ENCODE peak calls at places on chromosomes 16 and 17, in four cellular contexts. One of them, this sample, is unnamed.

GRCh38 chr16:10929853-10930754 is 12.2 kb downstream of the DEXI start:
- DNase-seq in H9: no peak
- DNase-seq in H1: no peak
- DNase-seq in IMR-90: no peak
- DNase-seq in this sample: no peak

GRCh38 chr16:56814537-56815432 is 50.2 kb upstream of the SLC12A3 start:
- DNase-seq in H9: no peak
- DNase-seq in H1: no peak
- DNase-seq in IMR-90: no peak
- DNase-seq in this sample: peak; percentile 16

GRCh38 chr17:76868669-76869208 is 535 bp downstream of the MGAT5B start:
- DNase-seq in H1: peak; percentile 70
- DNase-seq in H9: no peak
- DNase-seq in IMR-90: no peak
- DNase-seq in this sample: no peak

GRCh38 chr17:64653325-64653984 is 8.7 kb downstream of the SMURF2 start:
- DNase-seq in IMR-90: peak; percentile 43
- DNase-seq in H1: no peak
- DNase-seq in H9: no peak
- DNase-seq in this sample: no peak

GRCh38 chr17:16936536-16937310 is 35.2 kb downstream of the TNFRSF13B start:
- DNase-seq in H9: no peak
- DNase-seq in IMR-90: no peak
- DNase-seq in H1: no peak
- DNase-seq in this sample: no peak

GRCh38 chr17:46796524-46796923 is 22.0 kb downstream of the WNT3 start:
- DNase-seq in H1: no peak
- DNase-seq in IMR-90: no peak
- DNase-seq in H9: no peak
- DNase-seq in this sample: no peak

GRCh38 chr16:84052071-84052622 is 9.6 kb upstream of the SLC38A8 start:
- DNase-seq in H1: no peak
- DNase-seq in H9: peak; percentile 25
- DNase-seq in IMR-90: no peak
- DNase-seq in this sample: no peak

GRCh38 chr17:64920026-64920418 is 744 bp upstream of the LRRC37A3 start:
- DNase-seq in H1: peak; percentile 62
- DNase-seq in IMR-90: no peak
- DNase-seq in H9: no peak
- DNase-seq in this sample: peak; percentile 36

GRCh38 chr17:10050597-10051101 is 145.6 kb upstream of the RCVRN start:
- DNase-seq in IMR-90: peak; percentile 88
- DNase-seq in H1: no peak
- DNase-seq in H9: no peak
- DNase-seq in this sample: no peak

GRCh38 chr17:79630821-79631639 is 20.2 kb upstream of the RBFOX3 start:
- DNase-seq in H9: peak; percentile 25
- DNase-seq in IMR-90: no peak
- DNase-seq in H1: peak; percentile 33
- DNase-seq in this sample: no peak

GRCh38 chr17:72416054-72416691 is 295.4 kb downstream of the SOX9 start:
- DNase-seq in H9: no peak
- DNase-seq in IMR-90: no peak
- DNase-seq in H1: no peak
- DNase-seq in this sample: no peak

GRCh38 chr17:79005063-79005861 is 4.3 kb downstream of the CANT1 start:
- DNase-seq in IMR-90: no peak
- DNase-seq in H1: no peak
- DNase-seq in H9: no peak
- DNase-seq in this sample: no peak

GRCh38 chr17:2778489-2778888 is 17.7 kb upstream of the RAP1GAP2 start:
- DNase-seq in H9: no peak
- DNase-seq in H1: no peak
- DNase-seq in IMR-90: no peak
- DNase-seq in this sample: no peak

GRCh38 chr16:69309316-69309715 is 1.8 kb upstream of the VPS4A start:
- DNase-seq in H1: no peak
- DNase-seq in H9: no peak
- DNase-seq in IMR-90: no peak
- DNase-seq in this sample: no peak

GRCh38 chr17:78313735-78314648 is 45.9 kb downstream of the SOCS3 start:
- DNase-seq in H9: peak; percentile 97
- DNase-seq in IMR-90: peak; percentile 59
- DNase-seq in H1: peak; percentile 88
- DNase-seq in this sample: peak; percentile 95

GRCh38 chr17:65013613-65014391 is 42.7 kb downstream of the GNA13 start:
- DNase-seq in H1: no peak
- DNase-seq in IMR-90: peak; percentile 93
- DNase-seq in H9: no peak
- DNase-seq in this sample: peak; percentile 18

GRCh38 chr16:50081428-50082018 is 15.8 kb downstream of the HEATR3 start:
- DNase-seq in H1: no peak
- DNase-seq in IMR-90: no peak
- DNase-seq in H9: no peak
- DNase-seq in this sample: no peak
- H4K5ac ChIP-seq in H1: no peak overlapping the region
- H4K5ac ChIP-seq in IMR-90: no peak overlapping the region
- H4K5ac ChIP-seq in H9: no peak overlapping the region
- H4K5ac ChIP-seq in this sample: no peak overlapping the region

DNA sequence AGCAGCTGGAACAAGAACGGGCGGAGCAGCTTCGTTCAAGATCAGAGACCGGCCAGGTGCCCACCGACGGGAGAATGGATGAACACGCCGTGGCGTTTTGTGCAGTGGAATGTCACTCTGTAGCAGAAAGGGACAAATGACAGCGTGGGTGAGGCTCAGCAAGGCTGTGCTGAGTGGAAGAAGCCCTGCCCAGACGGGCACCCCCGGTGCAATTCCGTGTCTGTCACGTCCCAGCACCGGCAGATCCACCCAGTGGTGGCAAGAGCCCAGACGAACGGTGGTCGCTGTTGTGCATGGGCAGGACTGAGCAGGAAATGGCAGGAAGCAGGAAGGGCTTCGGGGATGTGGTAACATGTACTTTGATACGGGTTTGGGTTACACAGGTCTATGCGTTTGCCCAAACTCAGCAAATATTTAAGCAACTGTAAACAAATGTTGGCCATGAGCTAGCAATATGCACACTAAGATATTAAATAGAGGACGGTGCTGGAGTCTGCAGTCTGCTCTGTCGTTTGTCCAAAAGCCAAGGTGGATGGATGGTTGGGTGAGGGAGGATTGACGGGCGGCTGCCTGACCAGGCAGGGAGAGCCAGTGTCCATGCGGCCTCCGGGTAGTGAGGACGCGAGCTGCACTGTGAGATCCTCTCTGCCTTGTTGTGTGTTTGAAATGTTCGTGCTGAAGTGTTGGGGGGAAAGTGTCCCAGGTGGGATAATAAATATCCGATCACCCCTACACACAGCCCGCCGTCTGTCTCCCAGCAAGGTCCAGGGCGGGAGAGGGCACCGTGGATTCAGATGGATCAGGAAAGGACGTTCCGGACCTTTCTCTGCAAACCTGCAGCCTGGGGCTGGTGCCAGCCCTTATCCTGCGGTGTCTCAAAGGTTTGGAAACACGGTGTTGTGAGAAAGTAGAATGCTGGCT is 48.4 kb downstream of the COX4I1 start:
- DNase-seq in H1: no peak
- DNase-seq in H9: no peak
- DNase-seq in IMR-90: no peak
- DNase-seq in this sample: no peak
- H2AK5ac ChIP-seq in H1: no peak overlapping the region
- H2AK5ac ChIP-seq in H9: no peak overlapping the region
- H2AK5ac ChIP-seq in IMR-90: no peak overlapping the region
- H2AK5ac ChIP-seq in this sample: no peak overlapping the region

DNA sequence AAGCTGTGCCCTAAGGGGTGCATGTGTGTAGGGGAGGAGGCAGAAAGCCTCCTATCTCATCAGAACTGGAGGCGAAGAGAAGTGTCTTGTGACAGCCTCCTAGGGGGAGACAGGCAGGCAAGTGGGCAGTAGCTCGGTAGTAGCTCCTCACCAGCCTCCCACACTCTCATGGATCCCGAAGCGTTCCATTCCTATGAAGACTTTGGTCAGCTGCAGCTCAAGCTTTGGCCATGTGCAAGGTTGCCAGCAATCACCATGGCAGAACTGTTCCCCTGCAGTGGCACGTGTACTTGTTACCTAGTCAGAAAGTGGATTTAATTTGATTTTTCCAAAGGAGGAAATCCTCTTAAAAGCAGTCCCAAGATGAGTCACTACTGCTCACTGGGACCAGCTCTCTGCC is 6.7 kb downstream of the MRPL58 start:
- DNase-seq in H1: no peak
- DNase-seq in H9: no peak
- DNase-seq in IMR-90: no peak
- DNase-seq in this sample: no peak
- H4K5ac ChIP-seq in H1: no peak overlapping the region
- H4K5ac ChIP-seq in H9: no peak overlapping the region
- H4K5ac ChIP-seq in IMR-90: no peak overlapping the region
- H4K5ac ChIP-seq in this sample: no peak overlapping the region

DNA sequence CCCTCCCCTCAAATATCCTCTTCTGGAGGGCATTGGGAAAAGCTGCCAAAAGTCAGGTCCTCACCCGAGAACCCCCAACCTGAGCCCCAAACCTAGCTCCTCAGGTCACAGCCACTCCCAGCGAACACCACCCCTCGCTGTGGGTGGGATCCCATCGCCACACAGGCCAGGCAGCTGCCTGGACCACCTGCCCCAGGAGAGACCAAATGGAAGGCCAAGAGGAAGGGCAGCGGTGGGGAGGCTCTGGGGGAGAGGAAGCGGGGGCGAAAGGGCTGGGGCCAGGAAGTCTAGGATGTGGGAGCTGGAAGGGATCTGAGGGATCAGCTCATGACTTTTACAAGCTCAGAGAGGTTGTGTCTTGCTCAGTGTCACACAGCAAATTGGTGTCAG is 47.8 kb downstream of the FZD2 start:
- DNase-seq in IMR-90: no peak
- DNase-seq in H1: no peak
- DNase-seq in H9: no peak
- DNase-seq in this sample: no peak
- H2AK5ac ChIP-seq in IMR-90: peak overlapping the region; percentile 1
- H2AK5ac ChIP-seq in H1: no peak overlapping the region
- H2AK5ac ChIP-seq in H9: no peak overlapping the region
- H2AK5ac ChIP-seq in this sample: no peak overlapping the region

GRCh38 chr16:89775223-89775622 is 41.2 kb downstream of the FANCA start:
- DNase-seq in IMR-90: no peak
- DNase-seq in H1: no peak
- DNase-seq in H9: no peak
- DNase-seq in this sample: no peak
- H4K5ac ChIP-seq in IMR-90: no peak overlapping the region
- H4K5ac ChIP-seq in H1: no peak overlapping the region
- H4K5ac ChIP-seq in H9: no peak overlapping the region
- H4K5ac ChIP-seq in this sample: no peak overlapping the region

This sample was measured in mesendoderm.